ENCODE peak calls at places on chromosomes 11 and 22, in nine cellular contexts. P is GM12865; N is choroid plexus epithelial cell; I is mucosa of gallbladder; E is RWPE1; O is activated naive CD8-positive, alpha-beta T cell treated with anti-CD3 and anti-CD28 coated beads, Interleukin-2, amount 50 U/mL, for 16 hours; Q is AG09309; Y is psoas muscle; R is GM18507. S is an unnamed sample.

GRCh38 chr11:27740362-27741024 is 40.2 kb upstream of the BDNF start:
- DNase-seq in P (no peak), N (peak), I (no peak), E (no peak), O (no peak), Q (no peak), Y (no peak), R (no peak), S (no peak)

GRCh38 chr22:33272866-33273265 is 214.7 kb upstream of the SYN3 start:
- DNase-seq in P (peak), N (no peak), I (no peak), E (no peak), O (no peak), Q (no peak), Y (no peak), R (no peak), S (no peak)

GRCh38 chr22:22813126-22814075 is 74.2 kb upstream of the IGLL5 start:
- DNase-seq in P (no peak), N (no peak), I (peak), E (no peak), O (no peak), Q (no peak), Y (no peak), R (no peak), S (no peak)

GRCh38 chr11:56782167-56782847 is 33.8 kb upstream of the OR9G4 start:
- DNase-seq in P (peak), N (no peak), I (no peak), E (no peak), O (no peak), Q (no peak), Y (no peak), R (no peak), S (no peak)

GRCh38 chr11:8870461-8871282 is 40.3 kb upstream of the AKIP1 start:
- DNase-seq in P (peak), N (peak), I (peak), E (peak), O (no peak), Q (no peak), Y (peak), R (no peak), S (peak)

GRCh38 chr11:66142370-66143263 is 72.5 kb downstream of the PACS1 start:
- DNase-seq in P (no peak), N (no peak), I (no peak), E (peak), O (no peak), Q (no peak), Y (no peak), R (no peak), S (peak)

GRCh38 chr11:36265793-36266628 is 23.2 kb downstream of the COMMD9 start:
- DNase-seq in P (peak), N (peak), I (peak), E (peak), O (peak), Q (no peak), Y (peak), R (peak), S (peak)

GRCh38 chr22:49827853-49828598 is at the start of gene BRD1:
- DNase-seq in P (peak), N (peak), I (peak), E (peak), O (no peak), Q (no peak), Y (peak), R (peak), S (peak)

GRCh38 chr11:115911656-115912055 is 407.4 kb upstream of the CADM1 start:
- DNase-seq in P (no peak), N (no peak), I (no peak), E (no peak), O (no peak), Q (no peak), Y (no peak), R (no peak), S (no peak)

GRCh38 chr22:26542831-26543230 is 30.6 kb upstream of the TFIP11 start:
- DNase-seq in P (no peak), N (no peak), I (no peak), E (no peak), O (no peak), Q (no peak), Y (no peak), R (no peak), S (no peak)

GRCh38 chr11:85955531-85955930 is 100.3 kb downstream of the CCDC83 start:
- DNase-seq in P (no peak), N (peak), I (no peak), E (no peak), O (no peak), Q (no peak), Y (no peak), R (no peak), S (peak)

GRCh38 chr11:20004856-20005255 is 155.4 kb downstream of the DBX1 start:
- DNase-seq in P (no peak), N (no peak), I (no peak), E (no peak), O (no peak), Q (no peak), Y (no peak), R (no peak), S (no peak)

GRCh38 chr11:71948314-71949027 is 19.6 kb downstream of the RNF121 start:
- DNase-seq in P (no peak), N (no peak), I (no peak), E (no peak), O (no peak), Q (no peak), Y (no peak), R (no peak), S (no peak)

GRCh38 chr22:23752090-23752691 is 1.3 kb upstream of the ZNF70 start:
- DNase-seq in P (peak), N (no peak), I (no peak), E (no peak), O (no peak), Q (no peak), Y (no peak), R (no peak), S (no peak)

GRCh38 chr11:115503886-115504278 is 333 bp downstream of the CADM1 start:
- DNase-seq in P (no peak), N (no peak), I (no peak), E (peak), O (no peak), Q (no peak), Y (no peak), R (no peak), S (no peak)

GRCh38 chr11:73965076-73965763 is 14.4 kb downstream of the DNAJB13 start:
- DNase-seq in P (no peak), N (no peak), I (no peak), E (no peak), O (no peak), Q (no peak), Y (no peak), R (no peak), S (no peak)